ENCODE peak calls at places on chromosome 3, in five cellular contexts. T is HCT116, X is heart left ventricle, Y is neuronal stem cell, Q is stomach. B is an unnamed sample.

GRCh38 chr3:157467165-157467564 is 30.5 kb downstream of the PTX3 start:
- DNase-seq in T (no peak), X (no peak), Y (no peak), Q (no peak), B (no peak)

GRCh38 chr3:20849975-20850374 is 664.0 kb upstream of the SGO1 start:
- DNase-seq in T (no peak), X (no peak), Y (no peak), Q (no peak), B (no peak)

GRCh38 chr3:185200639-185201038 is 47.8 kb upstream of the C3orf70 start:
- DNase-seq in T (no peak), X (no peak), Y (no peak), Q (no peak), B (no peak)

GRCh38 chr3:103170651-103171050 is 735.8 kb downstream of the ZPLD1 start:
- DNase-seq in T (no peak), X (no peak), Y (no peak), Q (no peak), B (no peak)

GRCh38 chr3:23442598-23443383 is 239.7 kb downstream of the UBE2E2 start:
- DNase-seq in T (no peak), X (no peak), Y (no peak), Q (no peak), B (no peak)

GRCh38 chr3:46934508-46935167 is 41.9 kb downstream of the CCDC12 start:
- DNase-seq in T (no peak), X (peak; percentile 84), Y (no peak), Q (no peak), B (no peak)

GRCh38 chr3:181558870-181559269 is 152.9 kb upstream of the SOX2 start:
- DNase-seq in T (no peak), X (peak; percentile 35), Y (no peak), Q (no peak), B (no peak)

GRCh38 chr3:161559177-161559998 is 62.8 kb downstream of the OTOL1 start:
- DNase-seq in T (peak; percentile 39), X (no peak), Y (peak; percentile 43), Q (no peak), B (no peak)

GRCh38 chr3:133699903-133700302 is 38.2 kb upstream of the TOPBP1 start:
- DNase-seq in T (no peak), X (no peak), Y (no peak), Q (no peak), B (no peak)

GRCh38 chr3:161695811-161696210 is 199.2 kb downstream of the OTOL1 start:
- DNase-seq in T (no peak), X (no peak), Y (no peak), Q (no peak), B (no peak)

GRCh38 chr3:16515885-16516420 is 2.5 kb upstream of the RFTN1 start:
- DNase-seq in T (no peak), X (no peak), Y (no peak), Q (no peak), B (no peak)

GRCh38 chr3:152269423-152270144 is 855 bp downstream of the MBNL1 start:
- DNase-seq in T (no peak), X (peak; percentile 58), Y (no peak), Q (peak; percentile 28), B (peak; percentile 59)

GRCh38 chr3:152271465-152272035 is 2.8 kb downstream of the MBNL1 start:
- DNase-seq in T (no peak), X (no peak), Y (no peak), Q (no peak), B (no peak)

GRCh38 chr3:152270145-152270870 is 1.6 kb downstream of the MBNL1 start:
- DNase-seq in T (no peak), X (no peak), Y (no peak), Q (no peak), B (no peak)

GRCh38 chr3:152270944-152271343 is 2.2 kb downstream of the MBNL1 start:
- DNase-seq in T (no peak), X (no peak), Y (no peak), Q (no peak), B (no peak)

DNA sequence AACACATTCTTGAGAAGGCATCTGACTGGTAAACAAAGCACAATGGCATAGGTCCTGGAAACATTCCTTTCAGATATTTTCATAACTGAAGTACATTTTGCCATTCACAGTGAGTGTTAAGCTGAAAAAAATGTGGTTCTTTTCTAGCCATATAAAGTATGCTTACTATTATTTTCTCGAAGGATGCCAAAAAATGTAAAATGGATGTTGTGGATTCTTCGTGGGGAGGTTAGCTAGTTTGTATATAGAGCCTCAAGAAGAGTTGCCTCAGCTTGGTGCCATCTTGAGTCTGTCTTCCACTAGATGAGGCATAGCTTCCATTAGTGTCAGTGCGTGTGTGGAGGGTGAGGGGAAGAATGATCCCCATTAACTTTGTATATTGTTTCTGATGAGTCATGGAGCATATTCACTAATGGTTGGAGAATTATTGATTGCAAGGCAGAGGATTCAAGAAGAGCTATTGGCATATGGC is 4.1 kb downstream of the MBNL1 start:
- DNase-seq in T (no peak), X (no peak), Y (no peak), Q (no peak), B (no peak)
- H3K4me3 ChIP-seq in T (no peak overlapping the region), X (no peak overlapping the region), Y (no peak overlapping the region), Q (peak overlapping the region; percentile 79), B (no peak overlapping the region)

GRCh38 chr3:45639044-45639392 is 44.5 kb downstream of the LIMD1 start:
- DNase-seq in T (no peak), X (no peak), Y (no peak), Q (no peak), B (no peak)

GRCh38 chr3:45635475-45636256 is 41.1 kb downstream of the LIMD1 start:
- DNase-seq in T (no peak), X (no peak), Y (no peak), Q (no peak), B (peak; percentile 54)

GRCh38 chr3:45640091-45640507 is 45.5 kb downstream of the LIMD1 start:
- DNase-seq in T (no peak), X (no peak), Y (no peak), Q (no peak), B (no peak)

GRCh38 chr3:45640724-45641361 is 46.3 kb downstream of the LIMD1 start:
- DNase-seq in T (no peak), X (no peak), Y (no peak), Q (no peak), B (no peak)

GRCh38 chr3:45638299-45639043 is 43.9 kb downstream of the LIMD1 start:
- DNase-seq in T (no peak), X (no peak), Y (no peak), Q (no peak), B (no peak)
- H3K4me1 ChIP-seq in T (peaks cover 2% of the 10 kb centered on the region), X (peaks cover 5% of the 10 kb centered on the region), Y (peaks cover 13% of the 10 kb centered on the region), Q (peaks cover 63% of the 10 kb centered on the region), B (peaks cover 29% of the 10 kb centered on the region)

GRCh38 chr3:29441422-29441821 is 160.6 kb downstream of the RBMS3 start:
- DNase-seq in T (no peak), X (no peak), Y (no peak), Q (no peak), B (no peak)
- H3K36me3 ChIP-seq in T (no peaks in the 10 kb centered on the region), X (peaks cover 16% of the 10 kb centered on the region), Y (no peaks in the 10 kb centered on the region), Q (no peaks in the 10 kb centered on the region), B (no peaks in the 10 kb centered on the region)

GRCh38 chr3:128686465-128686864 is 35.8 kb upstream of the RPN1 start:
- DNase-seq in T (no peak), X (no peak), Y (no peak), Q (no peak), B (no peak)

GRCh38 chr3:128683957-128684356 is 33.3 kb upstream of the RPN1 start:
- DNase-seq in T (no peak), X (no peak), Y (no peak), Q (no peak), B (no peak)

GRCh38 chr3:128685001-128685726 is 34.5 kb upstream of the RPN1 start:
- DNase-seq in T (no peak), X (no peak), Y (no peak), Q (no peak), B (no peak)

GRCh38 chr3:128679338-128679737 is 28.7 kb upstream of the RPN1 start:
- DNase-seq in T (no peak), X (no peak), Y (no peak), Q (no peak), B (no peak)

DNA sequence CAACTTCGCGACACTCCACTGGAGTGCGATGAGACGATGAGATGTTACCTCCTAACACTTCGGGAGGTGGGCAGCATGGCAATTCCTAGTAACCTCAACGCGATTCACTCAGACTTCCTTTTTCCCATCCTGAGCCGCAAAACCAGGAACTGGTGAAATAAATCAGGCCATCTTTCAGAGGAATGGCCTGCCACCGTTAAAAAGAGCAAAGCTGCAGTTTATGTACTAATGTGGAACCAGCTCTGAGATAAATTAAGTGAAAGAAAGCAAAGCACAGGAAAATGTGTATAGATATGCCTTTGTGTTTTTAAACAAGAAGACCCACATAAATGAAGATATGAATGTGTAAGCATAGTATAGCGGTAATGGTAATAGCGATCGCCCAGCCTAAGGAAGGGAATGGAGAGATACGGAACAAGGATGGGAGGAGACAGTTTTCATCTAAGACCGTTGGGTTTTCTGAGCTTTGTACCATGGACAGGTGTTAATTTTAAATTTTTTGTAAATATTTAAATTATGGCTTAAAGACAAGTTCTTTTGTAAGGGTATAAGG is 30.7 kb upstream of the RPN1 start:
- DNase-seq in T (no peak), X (no peak), Y (no peak), Q (no peak), B (no peak)
- H3K4me3 ChIP-seq in T (peak overlapping the region; percentile 73), X (peak overlapping the region; percentile 45), Y (peak overlapping the region; percentile 59), Q (peak overlapping the region; percentile 73), B (peak overlapping the region; percentile 46)

GRCh38 chr3:99641480-99641879 is 3.1 kb downstream of the COL8A1 start:
- DNase-seq in T (no peak), X (no peak), Y (no peak), Q (no peak), B (no peak)
- H3K4me1 ChIP-seq in T (no peaks in the 10 kb centered on the region), X (peaks cover 4% of the 10 kb centered on the region), Y (peaks cover 8% of the 10 kb centered on the region), Q (peaks cover 27% of the 10 kb centered on the region), B (peaks cover 3% of the 10 kb centered on the region)

DNA sequence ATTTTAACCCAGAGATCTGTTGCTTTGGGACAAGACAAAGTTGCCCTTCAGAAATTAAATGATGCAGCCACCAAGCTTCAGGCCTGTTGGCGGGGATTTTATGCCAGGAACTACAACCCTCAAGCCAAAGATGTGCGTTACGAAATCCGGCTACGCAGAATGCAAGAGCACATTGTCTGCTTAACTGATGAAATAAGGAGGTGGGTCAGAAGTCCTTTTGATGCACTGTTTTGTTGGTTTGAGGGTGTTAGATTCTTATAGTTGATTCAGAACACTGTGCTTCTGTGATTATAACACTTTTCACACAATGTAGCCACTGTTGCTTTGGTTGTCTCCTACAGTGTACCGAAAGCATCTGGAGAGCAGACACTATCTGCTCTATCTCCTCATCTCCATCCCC is 20.8 kb upstream of the NXPE3 start:
- DNase-seq in T (no peak), X (no peak), Y (no peak), Q (no peak), B (no peak)
- H3K36me3 ChIP-seq in T (peaks cover 11% of the 10 kb centered on the region), X (peaks cover 55% of the 10 kb centered on the region), Y (peaks cover 16% of the 10 kb centered on the region), Q (peaks cover 62% of the 10 kb centered on the region), B (peaks cover 12% of the 10 kb centered on the region)

B was measured in lung.